ENCODE peak calls at places on chromosomes 4 and X, in nine cellular contexts. D is Calu3; S is head of caudate nucleus; G is GM10248; Q is COLO829; Z is activated naive CD8-positive, alpha-beta T cell treated with anti-CD3 and anti-CD28 coated beads, Interleukin-2, amount 50 U/mL, for 24 hours; J is SJSA1; U is left lung; T is activated CD4-positive, alpha-beta T cell treated with anti-CD3 and anti-CD28 coated beads, Interleukin-2, amount 10 ng/mL, durations not matched to agents 7 days and 5 days. F is an unnamed sample.

GRCh38 chr4:160567634-160568033 is 1464.8 kb downstream of the RAPGEF2 start:
- DNase-seq in Z (no peak), G (no peak), T (no peak), J (no peak), U (no peak), D (no peak), Q (no peak), S (no peak), F (no peak)

GRCh38 chr4:14924945-14925344 is 77.3 kb upstream of the CPEB2 start:
- DNase-seq in U (no peak), T (peak; percentile 17), D (peak; percentile 46), J (no peak), Q (no peak), Z (no peak), G (no peak), S (no peak), F (no peak)

GRCh38 chrX:78708171-78708570 is 39.3 kb upstream of the LPAR4 start:
- DNase-seq in S (peak; percentile 16), Q (no peak), J (peak; percentile 26), G (peak; percentile 5), D (peak; percentile 16), T (no peak), U (no peak), Z (no peak), F (no peak)

GRCh38 chrX:154738013-154738738 is 12.7 kb downstream of the GAB3 start:
- DNase-seq in G (no peak), Q (peak; percentile 38), S (no peak), T (no peak), D (peak; percentile 15), U (no peak), J (peak; percentile 57), Z (no peak), F (peak; percentile 59)

GRCh38 chr4:83010111-83010521 is 507 bp downstream of the LIN54 start:
- DNase-seq in J (no peak), Z (no peak), G (no peak), T (peak; percentile 37), U (no peak), Q (peak; percentile 15), D (no peak), S (no peak), F (no peak)

GRCh38 chr4:2867758-2868491 is 24.3 kb downstream of the ADD1 start:
- DNase-seq in G (no peak), D (no peak), J (no peak), U (no peak), S (no peak), Q (no peak), T (no peak), Z (no peak), F (no peak)

GRCh38 chr4:22514431-22514830 is 1.4 kb downstream of the ADGRA3 start:
- DNase-seq in Q (no peak), T (no peak), U (no peak), D (no peak), G (no peak), J (no peak), S (no peak), Z (no peak), F (no peak)

GRCh38 chr4:147312376-147313046 is 168.4 kb upstream of the EDNRA start:
- DNase-seq in D (no peak), Q (peak; percentile 17), S (no peak), J (no peak), T (no peak), U (no peak), Z (no peak), G (no peak), F (no peak)

GRCh38 chrX:53281321-53281822 is at the start of gene IQSEC2:
- DNase-seq in U (peak; percentile 91), D (peak; percentile 85), G (no peak), Q (peak; percentile 59), Z (no peak), S (peak; percentile 56), J (peak; percentile 77), T (no peak), F (peak; percentile 44)

GRCh38 chr4:126405369-126405982 is 1090.7 kb downstream of the FAT4 start:
- DNase-seq in T (no peak), D (no peak), Q (peak; percentile 2), S (no peak), J (no peak), Z (no peak), U (no peak), G (no peak), F (no peak)

GRCh38 chr4:143559757-143560147 is 46.2 kb downstream of the SMARCA5 start:
- DNase-seq in J (no peak), Q (no peak), Z (peak; percentile 30), T (no peak), U (no peak), S (no peak), D (no peak), G (peak; percentile 20), F (no peak)

GRCh38 chr4:128168701-128169100 is 107.6 kb downstream of the LARP1B start:
- DNase-seq in G (no peak), T (no peak), U (no peak), D (no peak), Z (no peak), J (peak; percentile 52), S (no peak), Q (no peak), F (no peak)

F was measured in SW 1271.